ENCODE peak calls at places on chromosomes 11 and 22, in nine cellular contexts. Q is AG09309, M is fibroblast of lung, P is HCT116, Z is fibroblast of mammary gland, Y is cardiac fibroblast, C is psoas muscle, X is brain microvascular endothelial cell, R is Peyer's patch. G is an unnamed sample.

GRCh38 chr11:133681901-133682300 is 149.6 kb upstream of the OPCML start:
- DNase-seq in Q (no peak), C (no peak), P (no peak), R (no peak), M (no peak), X (no peak), Z (no peak), Y (no peak), G (no peak)

GRCh38 chr11:75078233-75078632 is 18.4 kb downstream of the OR2AT4 start:
- DNase-seq in Z (peak; percentile 22), P (peak; percentile 3), Q (no peak), R (no peak), M (no peak), Y (peak; percentile 67), X (peak; percentile 49), C (no peak), G (peak; percentile 4)

GRCh38 chr22:43226368-43226979 is 39.5 kb upstream of the TTLL12 start:
- DNase-seq in Y (no peak), Q (no peak), Z (no peak), X (peak; percentile 9), M (peak; percentile 40), C (no peak), P (no peak), R (no peak), G (peak; percentile 32)

GRCh38 chr11:64121637-64122410 is 44.1 kb downstream of the MACROD1 start:
- DNase-seq in Q (peak; percentile 64), Y (peak; percentile 69), M (peak; percentile 83), C (no peak), P (no peak), Z (peak; percentile 60), R (no peak), X (peak; percentile 84), G (peak; percentile 45)

GRCh38 chr11:59062602-59063529 is 23.2 kb upstream of the GLYATL1B start:
- DNase-seq in X (no peak), P (no peak), C (no peak), Z (peak; percentile 42), M (no peak), Q (no peak), Y (peak; percentile 17), R (no peak), G (no peak)

GRCh38 chr11:116861539-116861938 is 24.1 kb upstream of the APOA1 start:
- DNase-seq in Z (peak; percentile 73), R (no peak), M (no peak), Q (peak; percentile 40), P (no peak), Y (peak; percentile 83), X (peak; percentile 73), C (no peak), G (peak; percentile 90)

GRCh38 chr22:25375683-25376082 is 156.2 kb downstream of the CRYBB2 start:
- DNase-seq in P (no peak), C (no peak), R (no peak), Q (no peak), X (no peak), Y (no peak), Z (no peak), M (no peak), G (no peak)

GRCh38 chr22:47659467-47660302 is 897.2 kb downstream of the TBC1D22A start:
- DNase-seq in M (no peak), Y (no peak), C (no peak), Q (no peak), X (no peak), Z (no peak), P (no peak), R (no peak), G (no peak)

GRCh38 chr22:21651521-21652009 is 9.5 kb downstream of the SDF2L1 start:
- DNase-seq in X (no peak), Q (no peak), C (no peak), M (no peak), P (no peak), Z (no peak), R (no peak), Y (no peak), G (no peak)

GRCh38 chr11:2769779-2770555 is 70.2 kb upstream of the KCNQ1OT1 start:
- DNase-seq in Z (no peak), R (peak; percentile 27), Y (no peak), C (no peak), M (no peak), P (no peak), Q (no peak), X (no peak), G (no peak)

DNA sequence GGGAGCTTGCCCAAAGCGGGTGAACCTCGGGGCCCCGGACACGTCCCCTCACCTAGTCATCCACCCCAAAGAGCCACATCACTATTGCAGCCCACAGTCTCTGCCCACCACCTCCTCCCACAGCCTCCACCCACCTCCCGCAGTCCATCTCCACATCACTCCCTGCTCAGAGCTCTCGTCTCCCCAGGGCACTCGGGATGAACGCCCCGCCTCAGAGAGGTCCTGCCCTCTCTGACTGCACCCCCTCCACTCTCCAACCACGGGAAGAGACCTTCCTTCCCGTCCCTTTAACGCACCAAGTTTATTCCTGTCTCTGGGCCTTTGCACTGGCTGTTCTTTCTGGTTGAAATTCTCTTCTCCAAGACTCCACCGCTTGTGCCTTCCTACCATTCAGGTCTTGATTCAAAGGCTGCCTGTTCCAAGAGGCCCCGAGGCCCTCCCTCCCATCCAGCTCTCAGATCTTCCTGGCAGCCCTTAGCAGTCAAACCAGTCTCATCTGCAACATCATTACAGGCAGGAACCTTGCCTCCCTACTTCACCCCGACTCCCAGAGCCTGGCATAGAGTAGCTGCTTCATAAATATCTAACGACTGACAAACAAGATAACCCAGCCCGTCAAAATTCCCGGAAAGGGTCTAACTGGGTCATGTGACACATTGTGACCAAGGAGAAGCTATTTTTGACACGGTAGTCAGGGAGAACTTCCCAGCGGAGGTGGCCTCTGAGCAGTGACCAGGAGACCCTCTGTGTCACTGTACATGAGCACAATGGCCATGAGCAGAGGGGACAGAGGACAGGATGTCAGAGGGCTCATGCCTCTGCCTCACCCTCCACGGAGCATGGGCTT is 11.1 kb downstream of the KCNJ4 start:
- DNase-seq in Q (no peak), Z (no peak), M (no peak), X (no peak), C (no peak), P (no peak), Y (no peak), R (no peak), G (no peak)
- H3K4me3 ChIP-seq in Q (no peak overlapping the region), Z (no peak overlapping the region), M (no peak overlapping the region), X (no peak overlapping the region), C (no peak overlapping the region), P (no peak overlapping the region), Y (no peak overlapping the region), R (no peak overlapping the region), G (no peak overlapping the region)

DNA sequence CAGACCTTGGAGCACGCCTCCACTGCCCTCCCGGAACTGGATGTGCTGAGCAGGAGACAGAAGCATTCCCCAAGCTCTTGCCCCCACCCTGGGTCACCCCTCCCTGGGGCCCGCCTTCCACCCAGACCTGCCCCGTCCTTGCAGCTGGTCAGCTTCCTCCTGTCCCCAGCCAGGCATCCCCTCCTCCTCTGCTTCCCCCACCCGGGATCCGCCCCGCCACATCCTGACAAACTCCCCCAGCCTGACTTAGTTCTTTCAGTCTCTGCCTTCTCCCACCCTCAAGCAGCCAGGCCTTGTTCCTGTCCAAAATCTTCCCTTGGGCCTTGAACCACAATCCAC is 1.1 kb upstream of the PLXNB2 start:
- DNase-seq in Q (no peak), Z (peak; percentile 30), C (peak; percentile 82), M (peak; percentile 58), R (no peak), X (no peak), Y (peak; percentile 83), P (no peak), G (peak; percentile 86)
- TF ChIP-seq CTCF in Q (no peak), Z (no peak), C (no peak), M (no peak), R (no peak), X (no peak), Y (no peak), P (no peak), G (no peak)

DNA sequence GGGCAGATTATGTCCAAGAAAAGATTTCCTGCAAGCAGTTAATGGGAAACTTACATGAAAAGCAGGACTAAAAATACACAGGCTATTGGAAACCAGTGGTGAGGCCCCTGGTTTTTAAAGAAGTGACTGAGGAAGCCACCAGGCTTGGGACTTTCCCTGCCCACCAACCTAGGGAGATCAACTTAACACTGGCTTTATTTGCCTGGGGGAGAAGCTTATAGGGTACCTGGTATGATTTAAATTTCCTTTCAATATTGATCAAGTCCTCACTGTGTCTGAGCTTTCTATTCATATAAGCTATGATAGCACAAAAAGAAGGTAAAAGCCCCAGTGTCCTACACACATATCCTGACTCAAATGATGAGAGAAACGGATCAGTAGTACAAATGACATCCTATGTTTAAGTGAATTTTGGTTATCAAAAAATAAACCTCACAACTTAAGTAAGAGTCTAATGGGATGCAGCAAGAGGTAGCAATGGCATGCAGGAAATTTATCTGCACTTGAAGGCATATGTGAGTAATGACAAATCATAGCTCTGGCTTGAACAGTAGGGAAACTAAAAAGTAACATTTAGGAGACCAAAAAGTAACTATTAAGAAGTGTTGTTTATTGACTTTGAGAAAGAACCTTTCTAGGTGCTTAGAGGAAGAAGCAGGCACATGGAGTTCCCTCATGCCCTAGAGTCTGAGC is 85.3 kb downstream of the GAB2 start:
- DNase-seq in P (no peak), Q (no peak), M (no peak), Y (peak; percentile 36), C (no peak), X (no peak), Z (no peak), R (no peak), G (no peak)
- H3K4me3 ChIP-seq in P (no peak overlapping the region), Q (no peak overlapping the region), M (no peak overlapping the region), Y (no peak overlapping the region), C (no peak overlapping the region), X (no peak overlapping the region), Z (no peak overlapping the region), R (no peak overlapping the region), G (no peak overlapping the region)

DNA sequence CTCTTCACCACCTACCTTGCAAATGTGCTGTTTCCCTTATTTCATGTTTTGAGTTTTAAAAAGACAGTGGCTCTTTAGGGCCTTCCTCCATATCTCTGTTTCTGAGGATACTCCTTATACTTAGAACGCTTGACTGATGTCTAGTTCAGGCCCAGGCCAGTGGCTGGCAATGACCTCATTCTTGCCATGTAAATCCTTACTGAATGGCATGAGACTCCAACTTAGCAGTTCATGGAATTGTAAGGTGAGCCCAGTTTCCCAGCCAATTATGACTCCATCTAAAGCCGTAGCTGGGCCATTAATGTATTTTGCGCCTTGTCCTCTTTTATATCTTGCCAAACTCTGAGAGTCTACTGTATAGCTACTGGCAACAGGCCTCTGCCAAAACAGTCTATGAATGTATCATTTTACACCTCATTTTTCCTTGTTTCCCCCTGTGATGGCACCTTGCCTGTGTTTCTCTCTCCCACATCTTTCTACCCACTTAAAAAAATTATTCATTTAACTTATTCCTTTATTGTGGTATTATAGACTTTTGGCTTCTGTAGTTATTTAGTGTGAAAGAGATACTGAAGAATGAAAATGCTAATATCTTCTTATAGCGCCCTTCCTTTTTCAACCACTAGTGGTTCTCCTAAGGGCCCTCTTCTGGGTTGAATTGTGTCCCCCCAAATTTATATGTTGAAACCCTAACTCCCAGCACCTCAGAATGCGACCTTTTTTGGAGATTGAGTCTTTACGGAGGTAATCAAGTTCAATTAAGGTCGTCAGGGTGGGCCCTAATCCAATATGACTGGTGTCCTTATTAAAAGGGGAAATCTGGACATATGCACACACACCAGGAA is 67.4 kb downstream of the ZNRF3 start:
- DNase-seq in X (no peak), P (no peak), Y (no peak), Q (no peak), M (no peak), C (no peak), R (no peak), Z (no peak), G (no peak)
- TF ChIP-seq CTCF in X (no peak), P (no peak), Y (no peak), Q (no peak), M (no peak), C (no peak), R (no peak), Z (no peak), G (no peak)

G was measured in foreskin fibroblast.